ENCODE peak calls at places on chromosomes 4 and X, in four cellular contexts. O, H, R and E are unnamed samples.

GRCh38 chr4:127307996-127308395 is 324.8 kb upstream of the INTU start:
- DNase-seq in R (no peak), H (no peak), O (no peak), E (no peak)

GRCh38 chr4:182642831-182643230 is 274.4 kb downstream of the DCTD start:
- DNase-seq in R (peak), O (no peak), H (peak), E (peak)

GRCh38 chrX:68113837-68114572 is 319.3 kb downstream of the OPHN1 start:
- DNase-seq in R (no peak), O (no peak), H (no peak), E (no peak)

GRCh38 chrX:130974323-130974722 is 71.3 kb upstream of the ENOX2 start:
- DNase-seq in O (no peak), H (no peak), R (no peak), E (peak)

GRCh38 chrX:67780694-67781109 is 236.9 kb downstream of the AR start:
- DNase-seq in R (no peak), H (no peak), O (no peak), E (peak)

GRCh38 chrX:18146954-18147353 is 73.7 kb downstream of the BEND2 start:
- DNase-seq in O (no peak), R (no peak), H (no peak), E (peak)

GRCh38 chrX:3815896-3816664 is 102.6 kb upstream of the PRKX start:
- DNase-seq in O (peak), H (peak), R (peak), E (peak)

GRCh38 chrX:101642086-101642485 is 17.6 kb downstream of the ARMCX2 start:
- DNase-seq in H (no peak), R (no peak), O (no peak), E (no peak)

GRCh38 chr4:87574996-87575395 is 33.3 kb upstream of the DSPP start:
- DNase-seq in R (no peak), H (no peak), O (no peak), E (no peak)

GRCh38 chr4:9703391-9703790 is 78.0 kb upstream of the DRD5 start:
- DNase-seq in H (peak), R (peak), O (peak), E (no peak)

GRCh38 chr4:183658362-183659028 is 490 bp downstream of the RWDD4 start:
- DNase-seq in O (no peak), H (peak), R (no peak), E (peak)

GRCh38 chr4:14841801-14842748 is 160.2 kb upstream of the CPEB2 start:
- DNase-seq in O (no peak), H (no peak), R (peak), E (no peak)

GRCh38 chr4:180058731-180059215 is 2184.4 kb upstream of the TENM3 start:
- DNase-seq in R (peak), H (peak), O (no peak), E (peak)

GRCh38 chrX:68930576-68931317 is 101.9 kb downstream of the EFNB1 start:
- DNase-seq in R (no peak), H (no peak), O (no peak), E (no peak)

GRCh38 chrX:125621588-125621927 is 301.9 kb downstream of the TEX13C start:
- DNase-seq in O (no peak), R (no peak), H (no peak), E (no peak)

GRCh38 chrX:15376956-15377355 is 7.3 kb downstream of the VEGFD start:
- DNase-seq in R (no peak), H (no peak), O (no peak), E (peak)

GRCh38 chrX:2638279-2638678 is 52.8 kb upstream of the CD99 start:
- DNase-seq in R (no peak), H (no peak), O (no peak), E (no peak)

GRCh38 chr4:55184600-55185523 is 59.5 kb upstream of the KDR start:
- DNase-seq in R (no peak), H (no peak), O (no peak), E (peak)

GRCh38 chr4:182921608-182922007 is 4.4 kb upstream of the DCTD start:
- DNase-seq in H (no peak), O (no peak), R (no peak), E (no peak)

GRCh38 chrX:65601530-65602281 is 65.7 kb upstream of the MSN start:
- DNase-seq in R (no peak), O (no peak), H (no peak), E (peak)

GRCh38 chr4:157314906-157315305 is 94.4 kb downstream of the GRIA2 start:
- DNase-seq in R (no peak), H (no peak), O (no peak), E (no peak)

GRCh38 chrX:11504234-11504633 is 161.5 kb downstream of the ARHGAP6 start:
- DNase-seq in R (no peak), H (no peak), O (no peak), E (no peak)

GRCh38 chr4:62548108-62548524 is 1348.0 kb downstream of the ADGRL3 start:
- DNase-seq in H (no peak), O (no peak), R (no peak), E (no peak)

GRCh38 chr4:173273956-173274355 is 60.2 kb downstream of the HMGB2 start:
- DNase-seq in R (no peak), O (no peak), H (no peak), E (peak)

GRCh38 chr4:15963568-15963967 is 593 bp upstream of the FGFBP2 start:
- DNase-seq in R (no peak), O (no peak), H (peak), E (no peak)

GRCh38 chr4:174154455-174154854 is 129.0 kb downstream of the FBXO8 start:
- DNase-seq in R (peak), O (no peak), H (no peak), E (peak)

GRCh38 chr4:8585721-8586161 is 5.5 kb downstream of the GPR78 start:
- DNase-seq in R (no peak), H (no peak), O (no peak), E (no peak)

GRCh38 chr4:151415978-151416377 is 7.0 kb downstream of the FHIP1A start:
- DNase-seq in H (no peak), O (no peak), R (no peak), E (peak)
- TF ChIP-seq RAD21 in H (no peak), O (no peak), R (no peak), E (no peak)

DNA sequence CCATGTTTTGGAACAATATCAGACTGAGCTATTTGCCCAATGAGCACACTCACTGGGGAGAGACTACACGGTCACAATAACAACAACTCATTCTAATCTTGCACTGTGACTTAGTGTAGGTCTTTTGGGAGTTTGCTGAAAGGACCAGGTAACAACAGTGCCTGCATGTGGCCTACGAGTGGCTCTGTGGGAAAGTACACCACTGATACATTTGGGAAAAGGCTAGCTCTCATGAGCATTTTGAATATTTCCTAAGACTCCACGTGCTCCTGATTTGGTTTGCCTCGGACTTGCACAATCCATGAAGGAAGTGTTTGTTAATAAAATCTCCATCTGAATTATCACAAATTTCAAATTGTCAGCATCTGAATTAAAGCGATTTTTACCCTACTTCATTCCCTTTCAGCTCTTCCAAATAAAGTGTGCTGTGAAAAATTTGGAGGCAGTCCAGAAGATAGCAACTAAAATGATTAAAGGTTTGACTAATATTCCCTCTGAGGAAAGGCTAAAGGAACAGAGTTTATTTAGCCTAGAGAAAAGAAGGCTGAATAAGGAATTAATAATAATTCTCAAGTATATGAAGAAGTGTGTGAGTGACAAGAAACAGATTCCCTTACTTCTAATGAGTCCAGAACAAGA is 406.4 kb downstream of the PPARGC1A start:
- DNase-seq in O (no peak), R (no peak), H (no peak), E (no peak)
- TF ChIP-seq CTCF in O (no peak), R (no peak), H (no peak), E (no peak)

DNA sequence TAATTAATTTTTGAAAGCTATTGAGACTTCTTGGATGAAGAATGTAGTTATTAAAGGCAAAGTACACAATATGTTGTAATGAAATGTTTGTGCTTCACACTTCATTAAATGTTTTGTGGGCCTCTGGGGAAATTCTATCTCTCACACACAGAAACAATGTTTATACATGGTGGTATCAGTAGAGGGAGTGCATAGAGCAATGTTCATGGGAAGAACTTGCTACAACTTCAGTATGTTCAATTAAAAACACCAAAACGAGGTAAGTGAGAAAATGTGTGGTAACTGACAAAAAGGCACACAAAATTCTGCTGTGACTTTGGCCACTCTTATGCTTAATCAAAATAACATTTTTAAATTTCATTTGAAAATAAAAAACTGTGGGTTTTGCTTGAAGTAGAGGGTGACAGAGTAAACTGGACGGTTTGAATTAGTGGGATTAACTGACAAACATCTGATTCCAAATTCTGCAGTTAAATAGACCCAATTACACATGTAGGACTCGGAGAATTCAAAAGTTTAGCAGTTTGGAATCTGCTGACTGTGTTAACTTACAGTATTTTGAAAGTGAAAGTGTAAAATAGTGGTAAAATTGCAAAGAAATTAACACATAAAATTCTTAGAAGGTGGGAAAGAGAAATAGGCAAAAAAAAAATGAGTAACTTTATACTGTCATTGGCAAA is 111.4 kb upstream of the TTC29 start:
- DNase-seq in R (no peak), H (no peak), O (no peak), E (peak)
- TF ChIP-seq RAD21 in R (no peak), H (no peak), O (no peak), E (no peak)

DNA sequence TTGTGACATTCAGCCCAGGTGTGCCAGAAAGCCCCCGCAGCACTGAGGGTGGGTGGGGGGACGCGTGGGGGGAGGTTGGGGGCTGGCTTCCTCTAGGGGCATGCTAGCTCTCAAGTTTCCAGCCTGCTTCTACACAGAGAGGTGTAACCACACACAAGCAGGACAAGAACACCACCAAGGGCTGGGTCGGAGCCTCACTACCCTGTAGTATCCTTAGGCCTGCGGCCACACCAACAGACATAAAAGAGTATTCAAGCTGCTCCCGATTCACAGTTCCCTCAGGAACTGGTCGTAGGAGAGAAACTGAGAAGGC is 1.8 kb downstream of the USP46 start:
- DNase-seq in O (no peak), H (no peak), R (no peak), E (no peak)
- TF ChIP-seq CTCF in O (no peak), H (no peak), R (no peak), E (no peak)

GRCh38 chr4:167903291-167903721 is 189.0 kb upstream of the ANXA10 start:
- DNase-seq in O (no peak), R (peak), H (no peak), E (peak)
- TF ChIP-seq RAD21 in O (no peak), R (no peak), H (no peak), E (no peak)

GRCh38 chr4:150234246-150234645 is 156.0 kb downstream of the DCLK2 start:
- DNase-seq in R (no peak), H (no peak), O (no peak), E (peak)

GRCh38 chr4:150236626-150237025 is 158.4 kb downstream of the DCLK2 start:
- DNase-seq in R (no peak), H (no peak), O (no peak), E (peak)

GRCh38 chr4:150237110-150237852 is 159.0 kb downstream of the DCLK2 start:
- DNase-seq in O (no peak), R (peak), H (no peak), E (peak)

GRCh38 chr4:150235795-150236385 is 157.6 kb downstream of the DCLK2 start:
- DNase-seq in O (no peak), H (no peak), R (no peak), E (peak)

DNA sequence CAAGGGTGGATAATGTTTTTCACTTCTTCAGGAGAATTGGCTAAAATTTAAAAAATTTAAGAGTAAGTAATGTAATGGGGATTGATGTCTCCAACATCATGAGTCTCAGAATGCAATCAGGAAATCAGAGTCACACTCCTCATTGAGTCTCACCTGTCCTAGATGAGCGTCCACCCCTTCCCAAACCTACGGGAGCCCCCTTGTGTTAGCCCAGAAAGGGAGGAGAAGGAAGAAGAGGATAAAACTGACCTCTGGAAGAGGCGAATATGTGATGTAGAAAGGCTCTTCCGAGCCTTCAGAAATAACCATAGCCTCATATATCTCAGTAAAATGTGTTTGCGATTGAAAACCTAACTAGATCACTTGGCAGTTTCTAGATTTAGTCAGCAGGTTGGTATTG is 157.1 kb downstream of the DCLK2 start:
- DNase-seq in H (no peak), O (no peak), R (no peak), E (no peak)
- TF ChIP-seq CTCF in H (no peak), O (no peak), R (no peak), E (no peak)

DNA sequence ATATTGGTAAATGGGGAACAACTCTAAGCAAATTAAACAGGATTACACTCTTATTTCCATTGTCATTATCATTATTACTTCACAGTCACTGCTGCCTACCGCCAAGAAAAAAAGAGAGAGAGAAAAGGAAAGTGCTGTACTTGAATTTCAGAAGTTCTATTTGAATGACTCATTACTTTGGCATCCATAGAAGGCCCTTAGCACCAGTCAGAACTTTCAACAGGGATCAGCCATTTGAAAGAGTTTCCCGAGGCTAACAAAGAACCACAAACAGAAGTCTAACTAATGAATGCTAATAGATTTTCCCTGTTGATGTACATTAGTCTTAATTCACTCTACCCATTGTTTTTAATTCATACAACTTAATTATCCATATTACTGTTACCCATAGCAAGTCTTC is 116.3 kb downstream of the SHROOM4 start:
- DNase-seq in H (no peak), O (no peak), R (no peak), E (peak)
- TF ChIP-seq RAD21 in H (no peak), O (no peak), R (no peak), E (no peak)

DNA sequence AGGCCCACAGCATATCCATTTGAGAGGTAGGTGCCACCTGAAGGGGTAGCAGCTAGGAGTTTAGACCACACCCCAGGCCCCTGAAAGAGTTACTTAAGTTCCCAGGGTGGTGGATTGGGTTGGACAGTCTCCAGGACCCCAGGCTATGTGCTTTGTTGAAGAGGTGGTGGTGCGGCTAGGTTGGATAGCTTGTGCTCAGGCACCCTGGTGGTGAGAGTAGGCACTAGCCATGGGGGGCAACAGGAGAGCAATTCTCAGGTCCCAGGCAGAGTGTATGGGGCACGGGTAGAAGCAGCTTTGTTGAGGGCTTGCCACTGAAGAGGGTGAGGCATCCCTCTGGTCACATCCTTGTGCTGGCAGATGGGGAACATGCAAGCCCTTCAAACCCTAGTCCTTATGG is 5.6 kb downstream of the PF4 start:
- DNase-seq in R (no peak), H (no peak), O (no peak), E (no peak)
- TF ChIP-seq CTCF in R (no peak), H (no peak), O (no peak), E (no peak)

GRCh38 chr4:825063-825968 is 613 bp downstream of the CPLX1 start:
- DNase-seq in O (no peak), R (no peak), H (no peak), E (no peak)

GRCh38 chr4:823093-823760 is 2.7 kb downstream of the CPLX1 start:
- DNase-seq in H (no peak), O (no peak), R (no peak), E (no peak)

GRCh38 chr4:822361-823092 is 3.4 kb downstream of the CPLX1 start:
- DNase-seq in R (no peak), O (no peak), H (no peak), E (no peak)

GRCh38 chr4:824461-825062 is 1.4 kb downstream of the CPLX1 start:
- DNase-seq in O (no peak), R (no peak), H (peak), E (no peak)

DNA sequence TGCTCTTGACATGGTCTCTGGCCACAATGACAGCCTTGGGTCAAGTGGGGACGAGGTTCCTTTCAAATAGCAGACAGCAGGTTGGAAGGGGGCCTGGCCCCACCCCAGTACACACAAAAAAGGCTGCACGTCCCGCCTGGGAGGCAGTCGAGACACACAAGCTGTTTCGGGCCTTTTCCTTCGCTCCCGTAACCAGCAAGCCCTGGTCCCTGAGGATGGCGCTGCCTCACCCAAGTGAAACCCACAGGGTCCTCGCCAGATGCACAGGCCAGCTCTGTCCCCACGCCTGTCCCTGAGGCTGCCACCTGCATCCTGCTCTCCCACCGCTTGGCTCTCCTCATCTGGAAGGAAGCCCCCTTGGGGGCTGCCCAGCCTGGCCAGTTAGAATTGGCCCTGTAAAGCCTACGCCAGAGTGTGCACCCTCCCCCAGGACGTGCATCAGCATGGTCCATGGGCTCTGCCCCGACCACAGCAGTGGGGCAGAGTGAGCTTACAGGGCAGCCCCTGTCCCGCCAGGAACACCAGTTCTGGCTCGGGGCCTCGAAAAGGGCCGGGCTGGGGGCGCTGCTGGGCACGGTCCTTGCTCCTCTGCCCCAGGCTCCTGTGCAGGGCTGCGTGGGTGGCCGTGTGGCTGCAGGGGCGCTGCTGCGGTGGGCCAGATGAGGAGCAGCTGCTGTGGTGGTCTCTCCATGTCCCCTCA is 2.0 kb downstream of the CPLX1 start:
- DNase-seq in O (no peak), H (no peak), R (no peak), E (no peak)
- TF ChIP-seq RAD21 in O (no peak), H (no peak), R (no peak), E (no peak)